ENCODE peak calls at places on chromosomes 13 and 19, in seven cellular contexts. L is progenitor cell of endocrine pancreas, B is RWPE1, Q is left lung, K is GOT3, J is fibroblast of pulmonary artery, D is DMS 273 treated with DMSO at 0.1 percent for 48 hours. O is an unnamed sample.

GRCh38 chr19:55080121-55080914 is 4.6 kb downstream of the EPS8L1 start:
- DNase-seq in L (no peak), B (peak; percentile 93), Q (peak; percentile 92), K (no peak), J (peak; percentile 62), D (peak; percentile 53), O (peak; percentile 68)

GRCh38 chr19:33780746-33781145 is 15.9 kb upstream of the KCTD15 start:
- DNase-seq in L (no peak), B (no peak), Q (no peak), K (no peak), J (peak; percentile 11), D (no peak), O (peak; percentile 61)

GRCh38 chr13:76939215-76939614 is 9.1 kb upstream of the ACOD1 start:
- DNase-seq in L (no peak), B (peak; percentile 30), Q (no peak), K (no peak), J (peak; percentile 57), D (no peak), O (no peak)

GRCh38 chr13:22154041-22154440 is 483.2 kb downstream of the FGF9 start:
- DNase-seq in L (no peak), B (no peak), Q (no peak), K (no peak), J (no peak), D (no peak), O (no peak)

GRCh38 chr19:41480336-41480735 is 37.4 kb downstream of the ERICH4 start:
- DNase-seq in L (no peak), B (no peak), Q (no peak), K (no peak), J (no peak), D (no peak), O (peak; percentile 45)

GRCh38 chr19:13181747-13182388 is 31.7 kb downstream of the IER2 start:
- DNase-seq in L (no peak), B (no peak), Q (no peak), K (no peak), J (peak; percentile 69), D (no peak), O (peak; percentile 79)

GRCh38 chr13:77828815-77829214 is 89.8 kb downstream of the EDNRB start:
- DNase-seq in L (no peak), B (no peak), Q (no peak), K (no peak), J (no peak), D (no peak), O (no peak)

GRCh38 chr13:112074139-112074710 is 7.3 kb downstream of the SOX1 start:
- DNase-seq in L (no peak), B (no peak), Q (no peak), K (no peak), J (no peak), D (no peak), O (no peak)

GRCh38 chr19:6677924-6678689 is 8.1 kb upstream of the TNFSF14 start:
- DNase-seq in L (peak; percentile 18), B (no peak), Q (peak; percentile 83), K (no peak), J (peak; percentile 52), D (no peak), O (no peak)

GRCh38 chr19:3433313-3433712 is 47.0 kb downstream of the SMIM24 start:
- DNase-seq in L (no peak), B (no peak), Q (no peak), K (no peak), J (no peak), D (no peak), O (no peak)

GRCh38 chr19:17448190-17448967 is at the start of gene TMEM221:
- DNase-seq in L (peak; percentile 71), B (no peak), Q (peak; percentile 81), K (no peak), J (peak; percentile 19), D (no peak), O (peak; percentile 56)

GRCh38 chr13:107765724-107766436 is 449.5 kb downstream of the LIG4 start:
- DNase-seq in L (no peak), B (no peak), Q (no peak), K (no peak), J (peak; percentile 10), D (no peak), O (no peak)

GRCh38 chr13:92769064-92769463 is 457.5 kb upstream of the GPC6 start:
- DNase-seq in L (no peak), B (no peak), Q (no peak), K (no peak), J (peak; percentile 47), D (no peak), O (no peak)

GRCh38 chr19:54206030-54206830 is 5.6 kb downstream of the RPS9 start:
- DNase-seq in L (no peak), B (no peak), Q (peak; percentile 77), K (no peak), J (no peak), D (no peak), O (no peak)

GRCh38 chr19:15469513-15470297 is 5.4 kb upstream of the RASAL3 start:
- DNase-seq in L (no peak), B (no peak), Q (peak; percentile 84), K (no peak), J (no peak), D (no peak), O (no peak)

GRCh38 chr13:51684076-51684475 is 99.8 kb downstream of the WDFY2 start:
- DNase-seq in L (no peak), B (no peak), Q (no peak), K (no peak), J (peak; percentile 38), D (no peak), O (no peak)

GRCh38 chr13:102580552-102581169 is 16.1 kb upstream of the TPP2 start:
- DNase-seq in L (no peak), B (peak; percentile 52), Q (no peak), K (no peak), J (peak; percentile 87), D (peak; percentile 15), O (no peak)

GRCh38 chr13:21691500-21691899 is 20.6 kb downstream of the FGF9 start:
- DNase-seq in L (no peak), B (no peak), Q (peak; percentile 53), K (no peak), J (no peak), D (no peak), O (no peak)

GRCh38 chr19:53272044-53272443 is 4.5 kb upstream of the VN1R4 start:
- DNase-seq in L (no peak), B (no peak), Q (no peak), K (no peak), J (no peak), D (no peak), O (no peak)

GRCh38 chr19:45218426-45218825 is 26.8 kb downstream of the EXOC3L2 start:
- DNase-seq in L (no peak), B (no peak), Q (no peak), K (no peak), J (no peak), D (no peak), O (no peak)

GRCh38 chr13:90526711-90527110 is 820.8 kb upstream of the MIR17HG start:
- DNase-seq in L (no peak), B (no peak), Q (no peak), K (no peak), J (no peak), D (no peak), O (no peak)

GRCh38 chr13:94967183-94968039 is 255.1 kb upstream of the SOX21 start:
- DNase-seq in L (peak; percentile 37), B (no peak), Q (peak; percentile 78), K (no peak), J (peak; percentile 10), D (no peak), O (no peak)

GRCh38 chr19:13623686-13624405 is 117.6 kb upstream of the CACNA1A start:
- DNase-seq in L (no peak), B (no peak), Q (no peak), K (no peak), J (no peak), D (no peak), O (no peak)